ENCODE peak calls at places on chromosomes 1 and 21, in six cellular contexts. L is myocyte; Y is Kasumi-1; M is activated CD8-positive, alpha-beta memory T cell treated with anti-CD3 and anti-CD28 coated beads, Interleukin-2, amount 10 ng/mL, durations not matched to agents 7 days and 5 days; I is H9; H is NCI-H748 treated with DMSO at 0.1 percent for 48 hours. S is an unnamed sample.

GRCh38 chr1:41387667-41388091 is 26.4 kb downstream of the FOXO6 start:
- DNase-seq in L (peak; percentile 61), Y (no peak), I (peak; percentile 90), H (peak; percentile 100), M (no peak), S (no peak)

GRCh38 chr21:31425158-31425557 is 81.1 kb upstream of the TIAM1 start:
- DNase-seq in I (peak; percentile 29), Y (no peak), M (no peak), H (no peak), L (no peak), S (no peak)

GRCh38 chr21:35649186-35649585 is 411.1 kb downstream of the SETD4 start:
- DNase-seq in Y (no peak), H (no peak), I (no peak), M (no peak), L (peak; percentile 18), S (no peak)

GRCh38 chr21:32021319-32022027 is 148.7 kb downstream of the HUNK start:
- DNase-seq in L (no peak), M (no peak), H (no peak), I (no peak), Y (no peak), S (no peak)

GRCh38 chr1:91015794-91016550 is 5.9 kb downstream of the ZNF644 start:
- DNase-seq in M (no peak), H (peak; percentile 18), L (no peak), Y (no peak), I (no peak), S (no peak)

GRCh38 chr1:43031316-43032203 is 72.9 kb upstream of the SLC2A1 start:
- DNase-seq in I (no peak), Y (no peak), L (no peak), H (no peak), M (no peak), S (no peak)

GRCh38 chr1:152188673-152189591 is 29.9 kb upstream of the RPTN start:
- DNase-seq in L (peak; percentile 84), M (peak; percentile 86), Y (peak; percentile 73), H (peak; percentile 11), I (peak; percentile 70), S (peak; percentile 13)

GRCh38 chr1:236833593-236833992 is 38.5 kb downstream of the MTR start:
- DNase-seq in Y (no peak), H (no peak), L (no peak), I (no peak), M (no peak), S (no peak)

GRCh38 chr1:23556661-23557470 is 2.4 kb downstream of the ID3 start:
- DNase-seq in H (no peak), L (no peak), Y (no peak), M (no peak), I (peak; percentile 65), S (no peak)

GRCh38 chr1:25862785-25863485 is 3.7 kb upstream of the AUNIP start:
- DNase-seq in H (no peak), L (no peak), I (no peak), M (no peak), Y (no peak), S (no peak)

GRCh38 chr21:33969600-33969999 is 54.0 kb upstream of the ATP5PO start:
- DNase-seq in I (no peak), L (no peak), Y (no peak), H (no peak), M (no peak), S (no peak)